ENCODE peak calls at places on chromosomes 5 and 9, in four cellular contexts. R is tibial nerve, Y is sigmoid colon, E is uterus. H is an unnamed sample.

GRCh38 chr9:109497193-109498165 is 628 bp downstream of the PTPN3 start:
- DNase-seq in R (no peak), Y (no peak), E (no peak), H (peak)

GRCh38 chr9:105346273-105346672 is 101.6 kb upstream of the FSD1L start:
- DNase-seq in R (no peak), Y (no peak), E (no peak), H (no peak)

GRCh38 chr5:138469540-138470321 is 4.5 kb downstream of the EGR1 start:
- DNase-seq in R (no peak), Y (peak), E (peak), H (no peak)

GRCh38 chr5:45252991-45253390 is 443.2 kb downstream of the HCN1 start:
- DNase-seq in R (no peak), Y (no peak), E (no peak), H (no peak)

GRCh38 chr9:89961616-89962341 is 357.0 kb downstream of the GADD45G start:
- DNase-seq in R (no peak), Y (no peak), E (no peak), H (no peak)

GRCh38 chr9:34254966-34255825 is 73.9 kb downstream of the KIF24 start:
- DNase-seq in R (no peak), Y (peak), E (peak), H (peak)

GRCh38 chr9:87570000-87570834 is 72.5 kb downstream of the DAPK1 start:
- DNase-seq in R (no peak), Y (no peak), E (no peak), H (no peak)

GRCh38 chr5:167414611-167415010 is 876.8 kb upstream of the WWC1 start:
- DNase-seq in R (no peak), Y (no peak), E (no peak), H (no peak)

GRCh38 chr5:78509884-78510769 is 138.4 kb downstream of the LHFPL2 start:
- DNase-seq in R (no peak), Y (peak), E (peak), H (no peak)

GRCh38 chr5:84518370-84518769 is 133.7 kb upstream of the EDIL3 start:
- DNase-seq in R (no peak), Y (no peak), E (no peak), H (no peak)

GRCh38 chr9:17004500-17004899 is 130.3 kb upstream of the CNTLN start:
- DNase-seq in R (no peak), Y (no peak), E (no peak), H (no peak)

GRCh38 chr9:115198018-115198417 is 80.1 kb upstream of the TNC start:
- DNase-seq in R (no peak), Y (peak), E (peak), H (peak)

GRCh38 chr9:68775003-68775730 is 70.1 kb downstream of the PIP5K1B start:
- DNase-seq in R (no peak), Y (no peak), E (no peak), H (no peak)

GRCh38 chr9:113916931-113917330 is 40.8 kb downstream of the ZNF618 start:
- DNase-seq in R (no peak), Y (no peak), E (no peak), H (no peak)

GRCh38 chr9:76688471-76689238 is 75.6 kb upstream of the PCA3 start:
- DNase-seq in R (no peak), Y (no peak), E (no peak), H (no peak)

GRCh38 chr5:112703866-112704820 is 33.5 kb upstream of the APC start:
- DNase-seq in R (no peak), Y (no peak), E (no peak), H (no peak)

GRCh38 chr5:127746756-127747155 is 43.6 kb downstream of the CCDC192 start:
- DNase-seq in R (no peak), Y (no peak), E (no peak), H (no peak)

GRCh38 chr9:32395483-32396216 is 11.2 kb downstream of the ACO1 start:
- DNase-seq in R (peak), Y (peak), E (peak), H (peak)

GRCh38 chr5:40401281-40401680 is 278.4 kb upstream of the PTGER4 start:
- DNase-seq in R (no peak), Y (no peak), E (no peak), H (no peak)

GRCh38 chr9:107819772-107820171 is 330.2 kb upstream of the KLF4 start:
- DNase-seq in R (no peak), Y (no peak), E (no peak), H (no peak)

GRCh38 chr9:113737414-113738271 is 138.5 kb upstream of the ZNF618 start:
- DNase-seq in R (no peak), Y (no peak), E (peak), H (peak)

GRCh38 chr5:149907828-149908227 is 36.8 kb downstream of the PDE6A start:
- DNase-seq in R (no peak), Y (no peak), E (no peak), H (no peak)

GRCh38 chr5:16600397-16600796 is 16.4 kb downstream of the RETREG1 start:
- DNase-seq in R (peak), Y (peak), E (no peak), H (no peak)

GRCh38 chr9:127754761-127755557 is 19.9 kb upstream of the TOR2A start:
- DNase-seq in R (no peak), Y (no peak), E (no peak), H (no peak)

GRCh38 chr9:136093995-136094881 is 851 bp downstream of the NACC2 start:
- DNase-seq in R (peak), Y (peak), E (peak), H (peak)

GRCh38 chr5:127564002-127564769 is 46.7 kb downstream of the PRRC1 start:
- DNase-seq in R (no peak), Y (no peak), E (no peak), H (no peak)

GRCh38 chr5:91443761-91444467 is 60.8 kb upstream of the ARRDC3 start:
- DNase-seq in R (no peak), Y (no peak), E (no peak), H (no peak)

GRCh38 chr9:72665421-72665820 is 144.0 kb downstream of the TMC1 start:
- DNase-seq in R (no peak), Y (no peak), E (no peak), H (peak)

GRCh38 chr5:36734422-36734821 is 128.0 kb downstream of the SLC1A3 start:
- DNase-seq in R (no peak), Y (no peak), E (no peak), H (no peak)

GRCh38 chr5:76402880-76403712 is at the start of gene IQGAP2:
- DNase-seq in R (peak), Y (peak), E (peak), H (peak)

GRCh38 chr5:154977409-154977808 is 36.1 kb upstream of the KIF4B start:
- DNase-seq in R (no peak), Y (no peak), E (no peak), H (no peak)

GRCh38 chr5:73188764-73189521 is 15.9 kb downstream of the TMEM174 start:
- DNase-seq in R (no peak), Y (no peak), E (no peak), H (no peak)

GRCh38 chr5:33230467-33231078 is 210.2 kb upstream of the TARS1 start:
- DNase-seq in R (no peak), Y (no peak), E (no peak), H (no peak)

GRCh38 chr9:131420913-131421312 is 27.0 kb downstream of the PRRC2B start:
- DNase-seq in R (no peak), Y (no peak), E (no peak), H (no peak)

GRCh38 chr9:137967280-137967943 is 89.8 kb downstream of the CACNA1B start:
- DNase-seq in R (no peak), Y (peak), E (no peak), H (no peak)

GRCh38 chr9:126661521-126662251 is 48.0 kb downstream of the LMX1B start:
- DNase-seq in R (no peak), Y (no peak), E (no peak), H (peak)

GRCh38 chr9:32069169-32069813 is 315.2 kb upstream of the ACO1 start:
- DNase-seq in R (no peak), Y (no peak), E (no peak), H (no peak)

GRCh38 chr5:73763300-73764032 is 137.5 kb downstream of the ARHGEF28 start:
- DNase-seq in R (no peak), Y (no peak), E (no peak), H (no peak)

GRCh38 chr5:107466233-107466769 is 204.4 kb downstream of the EFNA5 start:
- DNase-seq in R (no peak), Y (no peak), E (peak), H (peak)

GRCh38 chr5:126376443-126376842 is 46.8 kb upstream of the GRAMD2B start:
- DNase-seq in R (no peak), Y (peak), E (peak), H (no peak)

GRCh38 chr5:126370796-126371718 is 52.2 kb upstream of the GRAMD2B start:
- DNase-seq in R (no peak), Y (no peak), E (no peak), H (no peak)

GRCh38 chr5:126377444-126377843 is 45.8 kb upstream of the GRAMD2B start:
- DNase-seq in R (no peak), Y (no peak), E (no peak), H (no peak)

GRCh38 chr5:126369995-126370731 is 53.0 kb upstream of the GRAMD2B start:
- DNase-seq in R (no peak), Y (no peak), E (no peak), H (no peak)

DNA sequence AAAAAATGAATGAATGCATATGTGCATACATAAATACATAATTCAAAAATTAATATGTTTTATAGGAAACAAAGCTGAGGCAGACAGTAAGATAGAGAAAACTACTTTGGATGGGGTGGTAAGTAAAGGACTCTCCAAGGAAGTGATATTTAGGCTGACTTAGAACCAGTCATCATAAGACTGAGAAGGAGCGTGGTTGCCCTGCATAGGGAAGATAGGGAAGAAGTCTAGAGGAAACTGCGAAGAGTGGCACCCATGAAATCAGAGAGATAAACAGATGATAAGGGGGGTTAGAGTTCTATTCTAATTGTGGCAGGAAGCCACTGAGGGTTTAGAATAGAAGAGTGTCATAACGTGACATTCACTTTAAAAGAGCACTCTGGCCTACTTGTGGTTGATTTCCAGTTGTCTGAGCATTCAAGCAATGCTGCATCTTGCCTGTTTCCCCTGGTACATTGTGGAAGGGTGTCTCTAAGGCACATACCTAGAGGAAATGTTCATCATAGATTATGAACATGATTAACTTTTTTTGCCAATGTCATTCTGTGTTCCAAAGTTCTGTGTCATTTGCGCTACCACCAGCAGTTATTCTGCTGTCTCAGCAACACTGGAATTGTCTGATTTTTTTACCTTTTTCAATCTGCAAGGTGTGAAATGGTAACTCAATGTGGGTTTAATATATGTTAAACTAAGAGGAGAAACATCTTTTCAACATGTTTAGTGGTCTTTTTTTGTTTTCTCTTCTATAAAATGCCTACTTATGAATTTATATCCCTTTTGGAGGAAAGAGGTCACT is 49.4 kb upstream of the GRAMD2B start:
- DNase-seq in R (no peak), Y (no peak), E (no peak), H (no peak)
- TF ChIP-seq POLR2A in R (no peak), Y (no peak), E (no peak), H (no peak)

GRCh38 chr5:142360051-142360498 is 35.3 kb upstream of the SPRY4 start:
- DNase-seq in R (no peak), Y (no peak), E (no peak), H (no peak)

GRCh38 chr5:142358121-142358520 is 33.3 kb upstream of the SPRY4 start:
- DNase-seq in R (no peak), Y (peak), E (no peak), H (no peak)

GRCh38 chr5:142358648-142359047 is 33.8 kb upstream of the SPRY4 start:
- DNase-seq in R (no peak), Y (peak), E (no peak), H (no peak)

GRCh38 chr5:142363619-142363963 is 38.8 kb upstream of the SPRY4 start:
- DNase-seq in R (no peak), Y (peak), E (no peak), H (no peak)

GRCh38 chr5:142360607-142361120 is 35.8 kb upstream of the SPRY4 start:
- DNase-seq in R (no peak), Y (peak), E (no peak), H (no peak)
- TF ChIP-seq POLR2A in R (no peak), Y (no peak), E (no peak), H (no peak)

GRCh38 chr5:43007246-43007910 is 32.7 kb downstream of the ANXA2R start:
- DNase-seq in R (peak), Y (peak), E (peak), H (peak)
- TF ChIP-seq POLR2A in R (no peak), Y (no peak), E (no peak), H (peak)

GRCh38 chr5:6632931-6633468 is at the start of the genes NSUN2 and SRD5A1:
- DNase-seq in R (peak), Y (peak), E (peak), H (peak)
- TF ChIP-seq POLR2A in R (no peak), Y (peak), E (peak), H (peak)

DNA sequence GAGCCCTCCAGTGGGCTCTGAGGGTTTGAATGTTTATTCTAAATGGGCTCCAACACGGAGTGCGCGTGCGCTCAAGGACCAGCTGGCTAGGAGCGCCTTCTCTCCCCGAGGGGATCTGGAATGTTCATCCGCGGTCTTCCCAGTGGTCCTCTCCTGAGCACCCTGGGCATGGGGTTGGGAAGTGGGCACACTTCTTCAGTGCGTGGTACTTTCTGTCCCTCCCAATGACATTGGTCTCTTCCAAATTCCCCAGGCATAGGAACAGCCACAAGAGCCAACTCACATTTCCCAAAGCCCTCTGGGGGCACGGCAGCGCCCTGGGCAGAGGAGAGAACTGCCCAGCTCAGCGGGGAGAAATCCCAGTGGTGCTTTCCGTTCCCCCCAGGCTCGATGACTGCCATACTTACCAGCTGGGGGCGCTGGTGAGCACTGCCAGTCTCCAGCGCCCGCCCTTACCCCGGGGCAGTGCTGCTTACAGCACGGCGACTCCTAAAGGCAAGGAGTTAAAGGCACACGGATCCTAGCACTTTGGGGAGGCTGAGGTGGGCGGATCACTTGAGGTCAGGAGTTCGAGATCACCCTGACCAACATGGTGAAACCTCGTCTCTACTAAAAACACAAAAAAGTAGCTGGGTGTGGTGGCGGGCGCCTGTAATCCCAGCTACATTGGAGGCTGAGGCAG is 29.9 kb upstream of the OBP2B start:
- DNase-seq in R (peak), Y (no peak), E (peak), H (peak)
- TF ChIP-seq POLR2A in R (no peak), Y (no peak), E (no peak), H (no peak)

H was measured in H54.